ENCODE peak calls at places on chromosomes 3 and 15, in four cellular contexts. L is spleen, I is HFF-Myc, V is fibroblast of villous mesenchyme. H is an unnamed sample.

GRCh38 chr3:102195198-102195948 is 239.4 kb upstream of the ZPLD1 start:
- DNase-seq in L (no peak), I (no peak), V (no peak), H (no peak)

GRCh38 chr3:156688849-156689452 is 14.6 kb downstream of the TIPARP start:
- DNase-seq in L (no peak), I (no peak), V (no peak), H (no peak)

GRCh38 chr15:70113304-70113700 is 15.6 kb upstream of the TLE3 start:
- DNase-seq in L (peak), I (no peak), V (no peak), H (no peak)

GRCh38 chr3:134236505-134236904 is 14.2 kb downstream of the RYK start:
- DNase-seq in L (no peak), I (no peak), V (no peak), H (peak)

GRCh38 chr3:123783811-123784210 is 100.3 kb downstream of the MYLK start:
- DNase-seq in L (no peak), I (no peak), V (peak), H (no peak)

GRCh38 chr3:98151241-98151640 is 4.0 kb downstream of the OR5H14 start:
- DNase-seq in L (no peak), I (no peak), V (no peak), H (peak)

GRCh38 chr15:23467110-23467600 is 20.1 kb upstream of the GOLGA6L2 start:
- DNase-seq in L (no peak), I (peak), V (peak), H (peak)

GRCh38 chr3:30602946-30603345 is 3.5 kb upstream of the TGFBR2 start:
- DNase-seq in L (no peak), I (no peak), V (no peak), H (no peak)

GRCh38 chr3:14274537-14274936 is 95.9 kb downstream of the LSM3 start:
- DNase-seq in L (no peak), I (no peak), V (no peak), H (no peak)

GRCh38 chr3:129592362-129593150 is 13.9 kb downstream of the PLXND1 start:
- DNase-seq in L (peak), I (no peak), V (peak), H (peak)

GRCh38 chr15:66069751-66070150 is 183.8 kb downstream of the MEGF11 start:
- DNase-seq in L (no peak), I (no peak), V (no peak), H (no peak)

GRCh38 chr3:11306815-11307589 is 34.8 kb downstream of the ATG7 start:
- DNase-seq in L (no peak), I (no peak), V (peak), H (peak)

GRCh38 chr3:27943106-27943505 is 221.0 kb upstream of the EOMES start:
- DNase-seq in L (no peak), I (no peak), V (no peak), H (peak)

GRCh38 chr15:69561071-69561784 is 108.6 kb downstream of the RPLP1 start:
- DNase-seq in L (no peak), I (no peak), V (no peak), H (no peak)

GRCh38 chr3:23041918-23042696 is 161.0 kb upstream of the UBE2E2 start:
- DNase-seq in L (no peak), I (no peak), V (no peak), H (peak)

GRCh38 chr15:66891776-66892175 is 173.6 kb upstream of the SMAD3 start:
- DNase-seq in L (no peak), I (no peak), V (no peak), H (no peak)

GRCh38 chr3:158918008-158918407 is 116.2 kb downstream of the MFSD1 start:
- DNase-seq in L (no peak), I (peak), V (peak), H (peak)

GRCh38 chr3:128152419-128153155 is 694 bp upstream of the EEFSEC start:
- DNase-seq in L (no peak), I (no peak), V (no peak), H (peak)

GRCh38 chr3:126463521-126463920 is 12.2 kb downstream of the ZXDC start:
- DNase-seq in L (peak), I (no peak), V (no peak), H (no peak)

GRCh38 chr3:3545360-3545759 is 253.9 kb upstream of the LRRN1 start:
- DNase-seq in L (no peak), I (no peak), V (no peak), H (no peak)

GRCh38 chr3:188085596-188086560 is 68.1 kb upstream of the LPP start:
- DNase-seq in L (no peak), I (no peak), V (no peak), H (no peak)

GRCh38 chr3:66494964-66495581 is 5.7 kb downstream of the LRIG1 start:
- DNase-seq in L (no peak), I (no peak), V (no peak), H (no peak)

GRCh38 chr15:82875411-82876003 is 66.1 kb downstream of the WHAMM start:
- DNase-seq in L (no peak), I (no peak), V (no peak), H (no peak)

GRCh38 chr3:65619391-65620298 is 419.1 kb downstream of the MAGI1 start:
- DNase-seq in L (no peak), I (peak), V (peak), H (peak)

GRCh38 chr15:40279437-40280141 is 3.3 kb downstream of the ANKRD63 start:
- DNase-seq in L (peak), I (no peak), V (peak), H (peak)

GRCh38 chr15:44441095-44441501 is 13.7 kb downstream of the CTDSPL2 start:
- DNase-seq in L (no peak), I (no peak), V (no peak), H (no peak)

GRCh38 chr3:146156801-146157310 is 4.1 kb downstream of the PLOD2 start:
- DNase-seq in L (no peak), I (no peak), V (no peak), H (no peak)

GRCh38 chr3:44114142-44114541 is 127.5 kb upstream of the TOPAZ1 start:
- DNase-seq in L (peak), I (no peak), V (peak), H (peak)

GRCh38 chr15:75817151-75817935 is 25.9 kb upstream of the UBE2Q2 start:
- DNase-seq in L (no peak), I (no peak), V (peak), H (peak)
- H3K4me3 ChIP-seq in L (peak), I (no peak), V (peak), H (peak)

GRCh38 chr3:137514853-137515252 is 249.3 kb upstream of the SOX14 start:
- DNase-seq in L (no peak), I (no peak), V (no peak), H (no peak)

GRCh38 chr3:137511655-137512054 is 252.5 kb upstream of the SOX14 start:
- DNase-seq in L (no peak), I (no peak), V (no peak), H (no peak)

DNA sequence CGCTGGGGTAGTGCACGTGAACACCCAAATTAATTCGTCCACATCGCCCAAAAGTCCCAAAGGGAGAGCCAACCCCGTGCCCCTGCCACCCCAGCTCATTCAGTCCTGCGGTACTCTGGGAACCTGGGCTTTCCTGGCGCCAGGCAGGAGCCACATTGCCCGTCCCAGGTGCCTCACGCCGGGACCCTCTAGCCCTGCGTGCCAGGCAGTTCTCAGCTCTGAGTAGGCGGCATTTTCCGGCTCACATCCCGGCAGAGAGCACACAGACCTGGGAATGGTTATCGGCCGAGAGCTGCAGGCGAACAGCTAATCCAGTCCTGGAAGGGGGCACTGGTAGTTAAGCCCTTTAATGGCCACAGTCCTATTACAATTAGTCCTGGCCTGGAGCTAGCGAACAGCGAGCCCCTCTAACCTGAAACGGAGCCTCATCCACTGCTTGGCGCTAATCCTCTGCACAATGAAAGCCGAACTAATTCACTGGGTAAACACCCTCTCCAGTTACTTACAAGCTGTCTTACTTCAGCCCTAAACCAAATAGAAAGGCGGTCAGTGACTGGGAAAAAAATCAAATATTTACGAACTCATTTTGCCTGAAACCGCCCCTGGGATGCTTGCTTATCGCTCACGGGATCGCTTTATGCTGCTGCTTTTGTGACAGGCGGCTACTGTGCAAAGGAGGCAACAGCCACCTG is 254.6 kb upstream of the SOX14 start:
- DNase-seq in L (no peak), I (no peak), V (no peak), H (no peak)
- H3K4me3 ChIP-seq in L (no peak), I (no peak), V (no peak), H (no peak)

GRCh38 chr15:94744080-94744793 is 512.9 kb downstream of the MCTP2 start:
- DNase-seq in L (no peak), I (no peak), V (no peak), H (no peak)
- H3K4me3 ChIP-seq in L (peak), I (no peak), V (no peak), H (no peak)

GRCh38 chr3:185960518-185961288 is 22.9 kb upstream of the TRA2B start:
- DNase-seq in L (no peak), I (no peak), V (no peak), H (no peak)
- H3K4me3 ChIP-seq in L (no peak), I (no peak), V (no peak), H (no peak)

GRCh38 chr15:96324900-96325299 is 5.6 kb upstream of the NR2F2 start:
- DNase-seq in L (no peak), I (no peak), V (peak), H (peak)
- H3K4me3 ChIP-seq in L (peak), I (peak), V (peak), H (peak)

DNA sequence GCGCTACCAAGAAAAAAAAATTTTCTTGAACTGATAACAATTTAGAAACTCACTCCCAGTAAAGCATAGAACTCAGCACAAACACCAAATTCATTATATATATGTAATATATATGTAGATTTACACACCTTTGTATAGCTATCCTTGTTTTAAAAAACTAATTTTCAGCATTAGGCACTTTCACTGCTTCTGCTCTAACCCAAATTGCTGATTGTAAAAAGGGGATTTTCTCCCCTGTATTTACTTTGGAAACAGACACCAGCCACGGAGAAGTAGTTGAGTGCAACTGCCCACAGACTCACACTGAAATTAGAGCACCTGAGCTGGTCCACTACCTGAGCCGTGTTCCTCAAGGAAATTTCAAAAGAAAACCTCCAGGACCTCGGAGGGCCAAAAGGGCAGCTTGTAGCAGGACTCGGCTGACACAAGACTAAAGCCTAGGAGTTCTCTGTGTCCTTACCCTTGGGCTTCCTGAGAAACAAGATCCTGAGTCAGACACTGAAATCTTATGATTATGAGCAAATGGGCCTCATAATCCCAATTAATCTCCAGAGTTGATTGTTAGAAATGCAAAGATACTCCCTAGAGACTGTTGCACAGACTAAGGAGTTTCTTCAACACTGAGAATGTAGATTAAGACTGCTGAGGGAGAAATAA is 106.0 kb downstream of the TNIK start:
- DNase-seq in L (no peak), I (no peak), V (peak), H (no peak)
- H3K4me3 ChIP-seq in L (no peak), I (no peak), V (no peak), H (no peak)